ENCODE peak calls at places on chromosome 14, in five cellular contexts. I, W, J, R and A are unnamed samples.

GRCh38 chr14:54627718-54628345 is 60.9 kb downstream of the SAMD4A start:
- ATAC-seq in I (peak), W (peak), J (peak), R (peak), A (peak)

GRCh38 chr14:63470877-63471565 is 72.2 kb downstream of the PPP2R5E start:
- ATAC-seq in I (peak), W (peak), J (peak), R (peak), A (peak)

GRCh38 chr14:69657961-69658360 is 46.6 kb downstream of the SUSD6 start:
- ATAC-seq in I (peak), W (no peak), J (peak), R (no peak), A (no peak)

GRCh38 chr14:91330846-91331245 is 86.3 kb upstream of the GPR68 start:
- ATAC-seq in I (no peak), W (no peak), J (no peak), R (peak), A (no peak)

GRCh38 chr14:75800792-75801191 is 139.7 kb downstream of the TTLL5 start:
- ATAC-seq in I (no peak), W (peak), J (no peak), R (no peak), A (no peak)

GRCh38 chr14:22836301-22837058 is at the start of gene MMP14:
- ATAC-seq in I (peak), W (no peak), J (peak), R (no peak), A (no peak)

GRCh38 chr14:75649773-75650172 is 10.9 kb downstream of the ERG28 start:
- ATAC-seq in I (no peak), W (no peak), J (no peak), R (no peak), A (no peak)

GRCh38 chr14:69133206-69134125 is 19.5 kb downstream of the DCAF5 start:
- ATAC-seq in I (no peak), W (no peak), J (peak), R (no peak), A (no peak)

GRCh38 chr14:81256289-81256960 is 35.7 kb upstream of the GTF2A1 start:
- ATAC-seq in I (no peak), W (peak), J (no peak), R (no peak), A (peak)

GRCh38 chr14:61326847-61327246 is 5.5 kb downstream of the PRKCH start:
- ATAC-seq in I (peak), W (no peak), J (peak), R (no peak), A (no peak)